ENCODE peak calls at places on chromosomes 1 and 21, in seven cellular contexts. Q, G, L, Y, W, V and B are unnamed samples.

GRCh38 chr21:43884861-43885370 is 19.9 kb downstream of the AGPAT3 start:
- DNase-seq in V (no peak), G (no peak), Q (no peak), Y (no peak), W (no peak), L (no peak), B (no peak)

GRCh38 chr1:90717665-90718410 is 736 bp upstream of the BARHL2 start:
- DNase-seq in L (no peak), G (no peak), Q (no peak), Y (no peak), W (no peak), V (no peak), B (peak; percentile 86)

GRCh38 chr21:44858791-44859190 is 14.7 kb downstream of the PTTG1IP start:
- DNase-seq in G (no peak), Y (no peak), V (no peak), W (no peak), L (no peak), Q (no peak), B (no peak)

GRCh38 chr1:40592107-40592773 is 60.8 kb downstream of the ZNF684 start:
- DNase-seq in Y (no peak), L (no peak), V (peak; percentile 74), Q (no peak), G (no peak), W (peak; percentile 16), B (peak; percentile 41)

GRCh38 chr1:69523032-69523431 is 44.7 kb upstream of the LRRC7 start:
- DNase-seq in Y (no peak), G (no peak), W (peak; percentile 92), V (no peak), L (no peak), Q (no peak), B (no peak)

GRCh38 chr1:164659621-164660414 is 100.8 kb downstream of the PBX1 start:
- DNase-seq in G (no peak), L (no peak), Y (no peak), V (peak; percentile 33), Q (peak; percentile 56), W (no peak), B (no peak)

GRCh38 chr1:243482237-243483022 is 226.6 kb downstream of the SDCCAG8 start:
- DNase-seq in V (no peak), W (peak; percentile 70), Q (no peak), G (no peak), Y (no peak), L (no peak), B (peak; percentile 77)

GRCh38 chr1:47783638-47784293 is 213.4 kb downstream of the TRABD2B start:
- DNase-seq in Y (no peak), V (no peak), G (no peak), W (no peak), L (no peak), Q (no peak), B (no peak)

GRCh38 chr1:45545019-45545493 is 5.6 kb upstream of the AKR1A1 start:
- DNase-seq in V (no peak), Q (no peak), W (no peak), L (no peak), Y (no peak), G (no peak), B (no peak)

GRCh38 chr1:27804791-27805190 is 25.8 kb upstream of the PPP1R8 start:
- DNase-seq in Q (no peak), Y (no peak), L (no peak), W (no peak), V (no peak), G (no peak), B (no peak)

GRCh38 chr1:177848577-177848976 is 121.3 kb downstream of the SEC16B start:
- DNase-seq in V (no peak), W (peak; percentile 67), G (no peak), Y (no peak), L (no peak), Q (no peak), B (no peak)

GRCh38 chr1:45793942-45794604 is 9.3 kb upstream of the MAST2 start:
- DNase-seq in V (no peak), W (no peak), Y (no peak), L (no peak), G (no peak), Q (no peak), B (no peak)

GRCh38 chr1:91751281-91751680 is 134.7 kb downstream of the TGFBR3 start:
- DNase-seq in L (peak; percentile 36), G (peak; percentile 63), Y (no peak), Q (no peak), W (peak; percentile 61), V (no peak), B (no peak)

GRCh38 chr1:40312238-40313205 is 4.6 kb downstream of the COL9A2 start:
- DNase-seq in W (no peak), L (no peak), G (no peak), Q (peak; percentile 81), Y (no peak), V (no peak), B (no peak)

GRCh38 chr1:170357750-170358149 is 174.2 kb upstream of the GORAB start:
- DNase-seq in Y (no peak), V (no peak), G (no peak), Q (no peak), L (no peak), W (no peak), B (no peak)

GRCh38 chr1:109386054-109386717 is 11.5 kb downstream of the SORT1 start:
- DNase-seq in L (no peak), Q (no peak), G (no peak), V (no peak), W (no peak), Y (no peak), B (no peak)

GRCh38 chr1:8679929-8680504 is 137.4 kb downstream of the RERE start:
- DNase-seq in Y (no peak), Q (no peak), V (no peak), W (no peak), G (no peak), L (no peak), B (no peak)

GRCh38 chr1:94122201-94122970 is 1.4 kb upstream of the ABCA4 start:
- DNase-seq in L (no peak), G (no peak), W (peak; percentile 89), Y (no peak), V (no peak), Q (no peak), B (no peak)

GRCh38 chr1:110064576-110065337 is 5.7 kb downstream of the ALX3 start:
- DNase-seq in G (no peak), V (no peak), Y (no peak), L (no peak), W (no peak), Q (no peak), B (no peak)

GRCh38 chr21:44534688-44535087 is 5.3 kb downstream of the KRTAP10-1 start:
- DNase-seq in L (no peak), V (no peak), W (no peak), G (no peak), Y (no peak), Q (no peak), B (no peak)

GRCh38 chr1:5430136-5430535 is 562.1 kb downstream of the NPHP4 start:
- DNase-seq in W (no peak), V (no peak), G (no peak), Y (no peak), Q (no peak), L (no peak), B (no peak)

GRCh38 chr1:5430911-5431310 is 561.3 kb downstream of the NPHP4 start:
- DNase-seq in L (no peak), G (no peak), Y (no peak), V (no peak), W (no peak), Q (no peak), B (no peak)

GRCh38 chr1:5436808-5437207 is 555.4 kb downstream of the NPHP4 start:
- DNase-seq in G (no peak), L (no peak), Q (no peak), W (no peak), V (no peak), Y (no peak), B (no peak)

GRCh38 chr1:5428391-5428790 is 563.8 kb downstream of the NPHP4 start:
- DNase-seq in V (no peak), W (no peak), Q (no peak), G (no peak), Y (no peak), L (no peak), B (no peak)

GRCh38 chr1:5432436-5432835 is 559.8 kb downstream of the NPHP4 start:
- DNase-seq in L (no peak), Y (no peak), G (no peak), W (no peak), Q (no peak), V (no peak), B (no peak)
- H3K9me3 ChIP-seq in L (no peaks in the 10 kb centered on the region), Y (no peaks in the 10 kb centered on the region), G (no peaks in the 10 kb centered on the region), W (peaks cover 4% of the 10 kb centered on the region), Q (peaks cover 1% of the 10 kb centered on the region), V (no peaks in the 10 kb centered on the region), B (no peaks in the 10 kb centered on the region)

GRCh38 chr1:75615664-75616435 is 4.9 kb upstream of the SLC44A5 start:
- DNase-seq in Y (peak; percentile 30), L (peak; percentile 37), V (no peak), W (peak; percentile 34), G (peak; percentile 7), Q (peak; percentile 28), B (peak; percentile 27)
- H3K4me3 ChIP-seq in Y (no peak overlapping the region), L (peak overlapping the region; percentile 63), V (peak overlapping the region; percentile 55), W (peak overlapping the region; percentile 62), G (peak overlapping the region; percentile 56), Q (peak overlapping the region; percentile 64), B (peak overlapping the region; percentile 47)

DNA sequence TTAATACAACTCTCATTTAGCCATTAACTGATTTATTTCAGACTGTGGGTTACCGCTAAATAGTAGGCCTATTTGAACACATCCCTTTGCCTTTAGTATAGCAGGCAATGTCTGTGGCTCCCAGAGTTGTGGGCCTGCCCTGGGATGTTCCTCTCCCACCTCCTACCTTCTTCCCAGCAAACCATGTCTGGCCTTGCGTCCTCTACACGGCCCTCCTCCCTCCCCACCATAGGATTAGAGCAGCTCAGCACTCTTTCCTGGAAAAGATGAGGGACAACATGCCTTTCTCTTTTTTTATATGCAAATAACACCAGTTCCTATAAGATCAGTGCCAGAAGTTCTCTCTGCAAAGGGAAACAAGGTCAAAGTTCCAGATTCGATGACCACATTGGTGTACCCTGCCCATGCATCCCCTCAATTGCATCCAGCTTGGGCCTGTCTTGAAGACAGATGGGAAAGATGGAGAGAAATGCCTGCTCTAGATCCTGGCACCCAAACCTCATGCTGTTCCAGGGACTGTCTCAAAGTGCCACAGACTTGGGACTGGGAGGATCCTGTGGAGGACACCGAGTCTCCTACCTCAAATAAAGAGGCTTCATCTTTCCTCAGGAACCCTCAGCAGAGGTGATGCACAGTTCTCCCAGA is 57.2 kb downstream of the CD46 start:
- DNase-seq in G (no peak), V (no peak), Q (no peak), L (no peak), W (no peak), Y (no peak), B (no peak)
- H3K4me1 ChIP-seq in G (peaks cover 70% of the 10 kb centered on the region), V (peaks cover 3% of the 10 kb centered on the region), Q (peaks cover 97% of the 10 kb centered on the region), L (peaks cover 39% of the 10 kb centered on the region), W (peaks cover 14% of the 10 kb centered on the region), Y (peaks cover 57% of the 10 kb centered on the region), B (peaks cover 7% of the 10 kb centered on the region)

DNA sequence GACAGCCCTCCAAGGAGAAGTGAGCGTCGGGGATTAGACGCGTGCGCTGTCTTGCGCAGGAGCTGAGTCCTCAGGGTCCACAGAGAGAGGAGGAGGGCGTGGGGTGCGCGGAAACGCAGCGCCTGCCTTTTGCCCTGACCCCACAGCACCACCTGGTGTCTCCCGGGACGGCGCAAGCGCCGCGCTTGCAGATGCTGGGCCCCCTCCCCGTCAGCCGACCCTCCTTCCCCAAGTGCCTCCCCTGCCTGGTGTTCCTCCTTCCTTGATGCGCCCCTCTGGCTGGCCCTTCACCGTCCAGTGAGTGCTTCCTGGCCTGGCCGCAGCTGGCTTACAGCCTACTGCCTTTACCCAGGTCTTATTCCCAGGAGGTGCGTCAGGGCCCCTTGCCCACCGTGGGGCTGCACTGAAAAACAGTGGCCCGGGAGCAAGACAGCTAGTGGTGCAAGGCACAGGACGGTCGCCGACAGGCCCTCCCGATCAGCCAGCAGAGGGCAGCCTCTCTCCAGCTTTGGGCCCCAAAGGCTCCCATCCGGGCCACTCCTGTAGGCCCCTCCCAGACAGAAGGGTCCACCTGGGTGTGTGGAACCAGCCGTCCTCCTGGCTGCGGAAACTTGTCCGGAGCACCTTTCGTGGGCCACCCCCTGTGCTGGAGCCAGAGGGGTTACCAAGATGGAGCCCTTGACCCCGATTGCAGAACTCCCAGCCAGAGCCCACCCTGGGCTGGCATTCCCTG is 12.9 kb upstream of the PHLDA3 start:
- DNase-seq in Q (peak; percentile 87), W (no peak), Y (peak; percentile 77), G (peak; percentile 90), L (peak; percentile 85), V (peak; percentile 76), B (peak; percentile 91)
- H3K9me3 ChIP-seq in Q (no peaks in the 10 kb centered on the region), W (no peaks in the 10 kb centered on the region), Y (no peaks in the 10 kb centered on the region), G (no peaks in the 10 kb centered on the region), L (no peaks in the 10 kb centered on the region), V (no peaks in the 10 kb centered on the region), B (no peaks in the 10 kb centered on the region)